ENCODE peak calls at places on chromosomes 12 and 14, in ten cellular contexts. P is HCT116, Z is body of pancreas, S is A549, K is upper lobe of left lung, T is heart left ventricle, U is uterus, N is K562, F is IMR-90, I is Peyer's patch. J is an unnamed sample.

GRCh38 chr14:103157969-103158368 is 34.7 kb downstream of the TNFAIP2 start:
- DNase-seq in P (no peak), Z (no peak), S (no peak), K (no peak), T (no peak), U (no peak), N (no peak), F (no peak), I (peak; percentile 30), J (no peak)

GRCh38 chr14:105933238-105933637 is 406.9 kb downstream of the TMEM121 start:
- DNase-seq in P (no peak), Z (no peak), S (no peak), K (no peak), T (peak; percentile 3), U (no peak), N (no peak), F (no peak), I (no peak), J (no peak)

GRCh38 chr14:22598099-22598895 is at the start of gene ABHD4:
- DNase-seq in P (no peak), Z (peak; percentile 83), S (peak; percentile 78), K (peak; percentile 89), T (peak; percentile 86), U (peak; percentile 80), N (peak; percentile 75), F (peak; percentile 42), I (peak; percentile 93), J (peak; percentile 89)

GRCh38 chr12:65875635-65876034 is 51.4 kb downstream of the HMGA2 start:
- DNase-seq in P (no peak), Z (no peak), S (no peak), K (no peak), T (no peak), U (peak; percentile 39), N (no peak), F (peak; percentile 69), I (no peak), J (no peak)

GRCh38 chr12:89671469-89671868 is 37.2 kb downstream of the ATP2B1 start:
- DNase-seq in P (no peak), Z (no peak), S (no peak), K (no peak), T (no peak), U (no peak), N (no peak), F (peak; percentile 64), I (no peak), J (no peak)

GRCh38 chr14:48250575-48250974 is 575.2 kb upstream of the MDGA2 start:
- DNase-seq in P (no peak), Z (no peak), S (no peak), K (no peak), T (no peak), U (no peak), N (no peak), F (no peak), I (no peak), J (no peak)

GRCh38 chr12:71315328-71315960 is 124.2 kb upstream of the LGR5 start:
- DNase-seq in P (no peak), Z (no peak), S (no peak), K (no peak), T (no peak), U (no peak), N (no peak), F (no peak), I (no peak), J (no peak)

GRCh38 chr14:20499108-20499507 is 6.2 kb upstream of the RNASE10 start:
- DNase-seq in P (no peak), Z (no peak), S (no peak), K (no peak), T (no peak), U (no peak), N (no peak), F (no peak), I (no peak), J (no peak)

DNA sequence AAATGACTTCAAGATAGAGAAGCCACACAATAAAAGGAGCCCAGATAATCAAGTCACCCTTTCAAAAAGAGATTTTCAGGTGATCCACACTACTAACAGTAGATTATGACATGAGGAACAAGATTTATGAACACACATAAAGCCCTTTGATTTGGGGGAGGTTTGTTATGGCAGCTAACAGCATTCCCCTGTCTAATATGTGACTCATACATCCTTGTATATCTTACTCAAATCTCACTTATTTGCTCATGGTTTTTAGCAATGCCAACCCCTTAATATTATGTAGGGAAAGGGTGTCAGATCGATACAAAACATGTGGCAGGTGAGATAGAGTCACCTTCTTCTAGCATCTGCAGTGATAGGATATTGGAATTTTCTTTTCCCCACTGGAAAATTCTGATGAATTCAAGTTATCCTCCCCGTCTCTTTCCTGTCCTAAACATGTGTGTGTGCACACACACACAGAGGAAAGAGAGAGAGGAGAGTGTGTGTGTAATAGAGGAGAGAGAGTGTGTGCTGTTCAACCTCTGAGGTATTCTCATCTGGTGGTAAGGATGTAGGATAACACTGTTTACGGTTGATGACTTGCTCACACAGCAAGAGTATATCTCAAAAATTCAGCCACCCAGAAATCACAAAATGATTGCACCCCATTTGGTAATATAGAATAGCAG is 319.9 kb downstream of the KCNC2 start:
- DNase-seq in P (peak; percentile 32), Z (no peak), S (peak; percentile 4), K (no peak), T (no peak), U (no peak), N (no peak), F (peak; percentile 62), I (no peak), J (no peak)
- H3K4me3 ChIP-seq in P (peak overlapping the region; percentile 36), Z (no peak overlapping the region), S (peak overlapping the region; percentile 17), K (no peak overlapping the region), T (no peak overlapping the region), U (no peak overlapping the region), N (no peak overlapping the region), F (no peak overlapping the region), I (no peak overlapping the region), J (no peak overlapping the region)

GRCh38 chr14:99271288-99271941 is 582 bp downstream of the BCL11B start:
- DNase-seq in P (no peak), Z (no peak), S (no peak), K (no peak), T (no peak), U (no peak), N (no peak), F (no peak), I (no peak), J (no peak)

GRCh38 chr14:99272669-99273024 is 650 bp upstream of the BCL11B start:
- DNase-seq in P (no peak), Z (no peak), S (peak; percentile 46), K (no peak), T (no peak), U (no peak), N (no peak), F (no peak), I (no peak), J (no peak)

GRCh38 chr14:99273025-99273723 is 1.2 kb upstream of the BCL11B start:
- DNase-seq in P (no peak), Z (no peak), S (peak; percentile 54), K (no peak), T (no peak), U (no peak), N (no peak), F (no peak), I (peak; percentile 71), J (peak; percentile 63)

GRCh38 chr14:99270491-99271287 is 1.3 kb downstream of the BCL11B start:
- DNase-seq in P (no peak), Z (no peak), S (no peak), K (no peak), T (no peak), U (no peak), N (no peak), F (no peak), I (no peak), J (no peak)

DNA sequence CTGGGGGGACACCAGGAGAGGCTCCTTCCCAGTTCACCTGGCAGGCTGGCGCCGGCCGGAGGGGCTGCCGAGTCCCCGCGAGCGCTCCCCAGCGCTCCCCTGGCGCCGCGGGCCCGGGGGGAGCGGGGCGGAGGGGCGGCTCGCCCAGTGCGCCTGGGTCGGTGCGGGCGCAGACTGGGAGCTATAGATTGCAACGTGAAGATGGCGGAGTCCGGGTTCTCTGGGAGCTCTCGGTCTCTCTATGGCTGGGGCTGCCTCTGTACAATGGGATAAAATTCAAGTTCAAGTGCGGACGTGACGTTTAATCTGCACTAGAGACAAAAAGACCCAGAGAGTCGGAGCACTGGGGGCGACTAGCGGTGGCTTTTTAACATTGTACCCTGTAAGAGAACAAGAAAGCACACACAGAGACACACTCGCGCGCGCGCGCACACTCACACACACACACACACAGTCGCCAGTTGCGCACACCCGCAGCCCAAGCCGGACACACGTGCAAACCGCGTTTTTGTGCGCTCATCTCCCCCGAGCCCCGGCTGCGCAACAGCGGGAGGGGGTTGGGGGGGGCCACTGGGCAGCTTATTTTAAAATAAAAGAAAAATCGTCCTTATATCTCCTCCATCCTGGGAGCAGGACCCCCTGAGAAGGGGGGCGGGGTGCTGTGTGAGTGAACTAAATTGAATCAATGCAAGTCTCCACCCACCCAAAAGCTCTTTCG is at the start of gene BCL11B:
- DNase-seq in P (peak; percentile 82), Z (peak; percentile 41), S (peak; percentile 86), K (peak; percentile 59), T (peak; percentile 51), U (no peak), N (peak; percentile 31), F (peak; percentile 66), I (peak; percentile 94), J (peak; percentile 82)
- TF ChIP-seq POLR2A in P (peak; percentile 52), Z (no peak), S (peak; percentile 52), K (no peak), T (no peak), U (no peak), N (no peak), F (no peak), I (peak; percentile 71), J (peak; percentile 48)

GRCh38 chr14:101823511-101824120 is 62.1 kb downstream of the PPP2R5C start:
- DNase-seq in P (no peak), Z (no peak), S (no peak), K (no peak), T (no peak), U (peak; percentile 75), N (no peak), F (no peak), I (peak; percentile 77), J (peak; percentile 60)

GRCh38 chr14:101824339-101824727 is 62.8 kb downstream of the PPP2R5C start:
- DNase-seq in P (no peak), Z (no peak), S (no peak), K (no peak), T (no peak), U (no peak), N (no peak), F (no peak), I (no peak), J (no peak)

GRCh38 chr14:101827286-101827685 is 65.8 kb downstream of the PPP2R5C start:
- DNase-seq in P (no peak), Z (no peak), S (no peak), K (no peak), T (no peak), U (no peak), N (no peak), F (no peak), I (no peak), J (no peak)

GRCh38 chr14:101826359-101826758 is 64.8 kb downstream of the PPP2R5C start:
- DNase-seq in P (no peak), Z (no peak), S (no peak), K (no peak), T (no peak), U (no peak), N (no peak), F (no peak), I (no peak), J (no peak)

DNA sequence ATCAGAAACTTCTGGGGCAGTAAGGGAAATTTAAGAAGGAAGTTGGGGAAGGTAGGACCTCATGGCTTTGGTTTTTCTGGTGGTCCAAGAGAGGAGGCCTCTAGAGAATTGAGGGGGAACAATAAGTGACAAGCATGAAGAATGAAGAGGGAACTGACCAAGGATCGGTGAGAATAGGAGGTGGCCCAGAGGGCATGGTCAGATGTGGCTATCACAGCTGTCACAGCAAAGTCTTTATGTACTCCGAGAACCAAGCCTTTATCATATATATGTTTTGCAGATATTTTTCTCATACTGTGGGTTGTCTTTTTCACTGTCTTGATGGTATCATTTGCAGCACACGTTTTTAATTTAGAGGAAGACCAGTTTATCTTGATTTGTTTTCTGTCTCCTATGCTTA is 64.3 kb downstream of the PPP2R5C start:
- DNase-seq in P (no peak), Z (no peak), S (no peak), K (no peak), T (no peak), U (no peak), N (no peak), F (no peak), I (no peak), J (no peak)
- H3K4me3 ChIP-seq in P (no peak overlapping the region), Z (no peak overlapping the region), S (no peak overlapping the region), K (no peak overlapping the region), T (no peak overlapping the region), U (no peak overlapping the region), N (no peak overlapping the region), F (no peak overlapping the region), I (peak overlapping the region; percentile 29), J (no peak overlapping the region)

DNA sequence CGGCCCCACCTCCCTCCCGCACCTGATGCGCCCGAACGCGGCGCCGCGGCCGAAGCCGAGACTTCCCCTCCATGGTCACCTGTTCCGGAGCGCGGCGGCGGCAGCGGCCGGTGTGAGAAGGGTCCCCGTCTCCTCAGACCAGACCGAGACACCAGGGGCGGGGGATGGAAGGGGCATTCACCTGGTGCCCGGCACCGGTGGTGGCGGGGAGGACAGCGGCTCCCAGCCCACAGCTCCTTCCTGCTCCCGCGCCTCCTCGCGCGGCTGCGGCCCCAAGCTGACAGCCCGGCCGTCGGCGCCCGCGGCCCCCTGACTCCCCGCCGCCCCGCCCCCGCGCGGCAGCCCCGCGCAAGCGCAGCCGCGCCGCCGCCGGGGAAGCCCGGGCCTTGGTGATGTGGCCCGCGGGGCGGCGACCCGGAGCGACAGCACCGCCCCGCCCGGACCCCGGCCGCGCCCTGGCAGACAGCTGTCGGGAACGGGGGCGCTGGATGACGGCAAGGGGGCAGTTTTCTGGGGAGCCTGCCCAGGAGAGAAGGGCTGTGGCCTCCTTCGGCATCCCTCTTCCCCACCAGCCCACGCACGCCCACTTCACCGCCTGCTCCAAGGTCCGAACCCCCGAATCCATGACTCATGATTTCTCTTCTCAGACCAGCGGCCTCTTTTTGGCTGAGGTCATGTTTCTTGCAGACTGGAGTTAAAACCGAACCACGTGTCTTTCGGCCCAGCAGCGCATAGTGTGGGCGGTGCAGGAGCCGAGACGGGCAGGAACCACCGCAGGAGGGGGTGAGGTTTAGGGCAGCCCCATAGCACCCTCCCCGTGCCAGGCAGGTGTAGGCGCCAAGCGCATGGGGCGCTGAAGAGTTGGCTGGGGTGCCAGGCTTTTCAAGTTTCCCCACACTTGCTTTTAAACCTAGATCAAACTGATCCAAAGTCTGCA is at the start of gene SLC41A2:
- DNase-seq in P (peak; percentile 83), Z (peak; percentile 88), S (peak; percentile 93), K (peak; percentile 93), T (peak; percentile 69), U (peak; percentile 88), N (peak; percentile 90), F (peak; percentile 93), I (peak; percentile 92), J (peak; percentile 88)
- TF ChIP-seq POLR2A in P (peak; percentile 45), Z (peak; percentile 82), S (peak; percentile 77), K (peak; percentile 32), T (no peak), U (no peak), N (no peak), F (peak; percentile 59), I (peak; percentile 72), J (peak; percentile 77)

J was measured in transverse colon.